ENCODE peak calls at places on chromosomes 1 and 21, in four cellular contexts. X, A, Y and E are unnamed samples.

GRCh38 chr1:6002714-6003501 is 10.7 kb upstream of the NPHP4 start:
- DNase-seq in Y (peak; percentile 84), A (no peak), X (no peak), E (no peak)

GRCh38 chr1:209673631-209674417 is 1.4 kb upstream of the G0S2 start:
- DNase-seq in A (peak; percentile 30), X (no peak), Y (no peak), E (no peak)

GRCh38 chr1:14421977-14422609 is 176.4 kb upstream of the KAZN start:
- DNase-seq in Y (no peak), X (no peak), A (no peak), E (no peak)

GRCh38 chr1:98661544-98662353 is at the start of gene SNX7:
- DNase-seq in X (no peak), A (peak; percentile 54), Y (no peak), E (peak; percentile 77)

GRCh38 chr1:197731449-197731848 is 43.8 kb downstream of the DENND1B start:
- DNase-seq in X (no peak), Y (no peak), A (no peak), E (no peak)

GRCh38 chr1:151289080-151289935 is 7.2 kb downstream of the ZNF687 start:
- DNase-seq in Y (no peak), A (no peak), X (no peak), E (no peak)

GRCh38 chr1:67191668-67192520 is 25.6 kb downstream of the IL23R start:
- DNase-seq in X (no peak), Y (no peak), A (no peak), E (no peak)

GRCh38 chr1:42392255-42392654 is 11.7 kb downstream of the RIMKLA start:
- DNase-seq in A (no peak), Y (no peak), X (no peak), E (no peak)

GRCh38 chr1:241237873-241238272 is 119.1 kb downstream of the RGS7 start:
- DNase-seq in A (no peak), X (no peak), Y (no peak), E (no peak)

GRCh38 chr1:113255728-113256347 is 134.5 kb upstream of the MAGI3 start:
- DNase-seq in Y (no peak), A (no peak), X (no peak), E (no peak)

GRCh38 chr21:15552914-15553491 is 176.8 kb upstream of the USP25 start:
- DNase-seq in A (no peak), Y (no peak), X (no peak), E (no peak)

GRCh38 chr1:203197625-203198024 is 11.1 kb upstream of the CHI3L1 start:
- DNase-seq in X (no peak), A (no peak), Y (no peak), E (no peak)

GRCh38 chr1:95004013-95004412 is 68.7 kb downstream of the ALG14 start:
- DNase-seq in Y (no peak), A (no peak), X (no peak), E (no peak)

GRCh38 chr21:31218830-31219608 is 125.0 kb downstream of the TIAM1 start:
- DNase-seq in A (peak; percentile 64), X (no peak), Y (no peak), E (peak; percentile 16)

GRCh38 chr1:145872421-145872891 is 13.2 kb downstream of the ANKRD35 start:
- DNase-seq in X (no peak), Y (no peak), A (peak; percentile 40), E (peak; percentile 33)

GRCh38 chr1:7703321-7704213 is 67.5 kb upstream of the VAMP3 start:
- DNase-seq in A (no peak), Y (no peak), X (no peak), E (no peak)

GRCh38 chr1:10538608-10539355 is 64.0 kb downstream of the PEX14 start:
- DNase-seq in X (no peak), Y (peak; percentile 43), A (no peak), E (no peak)

GRCh38 chr1:25806418-25806817 is 6.4 kb downstream of the SELENON start:
- DNase-seq in A (no peak), Y (no peak), X (no peak), E (no peak)

GRCh38 chr1:12172042-12172851 is 5.5 kb downstream of the TNFRSF1B start:
- DNase-seq in X (no peak), A (no peak), Y (no peak), E (no peak)

GRCh38 chr1:243731301-243731891 is 118.6 kb downstream of the AKT3 start:
- DNase-seq in A (peak; percentile 49), X (peak; percentile 92), Y (peak; percentile 53), E (no peak)

GRCh38 chr21:33305344-33305671 is 19.5 kb upstream of the IFNAR1 start:
- DNase-seq in A (no peak), Y (no peak), X (no peak), E (no peak)

GRCh38 chr1:151006331-151007052 is at the start of gene MINDY1:
- DNase-seq in Y (peak; percentile 80), A (peak; percentile 79), X (peak; percentile 73), E (peak; percentile 68)

GRCh38 chr1:178037510-178038253 is 56.2 kb upstream of the RASAL2 start:
- DNase-seq in X (no peak), A (peak; percentile 44), Y (peak; percentile 69), E (peak; percentile 64)

GRCh38 chr1:176119549-176119948 is 87.5 kb downstream of the COP1 start:
- DNase-seq in A (no peak), Y (no peak), X (no peak), E (no peak)

GRCh38 chr1:8902765-8903164 is 24.3 kb upstream of the ENO1 start:
- DNase-seq in A (no peak), X (no peak), Y (no peak), E (no peak)

GRCh38 chr1:11692899-11693590 is 1.5 kb downstream of the DRAXIN start:
- DNase-seq in Y (no peak), A (no peak), X (no peak), E (no peak)

GRCh38 chr1:201001962-201002361 is 21.6 kb downstream of the KIF21B start:
- DNase-seq in Y (no peak), X (no peak), A (no peak), E (no peak)

GRCh38 chr1:219173758-219174671 is at the start of gene LYPLAL1:
- DNase-seq in A (peak; percentile 76), Y (peak; percentile 86), X (peak; percentile 40), E (peak; percentile 83)

GRCh38 chr1:24769656-24770651 is 24.7 kb downstream of the CLIC4 start:
- DNase-seq in X (no peak), Y (no peak), A (no peak), E (no peak)

GRCh38 chr1:156371553-156372264 is 2.7 kb downstream of the RHBG start:
- DNase-seq in X (no peak), A (peak; percentile 56), Y (no peak), E (no peak)

GRCh38 chr1:155759966-155760630 is 71.2 kb downstream of the DAP3 start:
- DNase-seq in X (no peak), A (no peak), Y (no peak), E (no peak)